ENCODE peak calls at places on chromosomes 4 and X, in ten cellular contexts. J is nephron progenitor cell, U is K562, P is BE2C, M is RWPE1, H is colonic mucosa, E is hepatocyte, Z is ovary, B is transverse colon, A is Calu3. D is an unnamed sample.

GRCh38 chrX:25007059-25008053 is 8.4 kb downstream of the ARX start:
- DNase-seq in J (peak; percentile 62), U (no peak), P (no peak), M (no peak), H (no peak), E (no peak), Z (peak; percentile 29), B (no peak), A (no peak), D (no peak)

GRCh38 chr4:73205482-73205881 is 53.1 kb downstream of the ANKRD17 start:
- DNase-seq in J (no peak), U (no peak), P (no peak), M (no peak), H (no peak), E (no peak), Z (no peak), B (no peak), A (no peak), D (no peak)

GRCh38 chr4:143076723-143077122 is 108.0 kb upstream of the USP38 start:
- DNase-seq in J (no peak), U (no peak), P (no peak), M (no peak), H (peak; percentile 54), E (peak; percentile 56), Z (no peak), B (peak; percentile 19), A (no peak), D (no peak)

GRCh38 chr4:16939178-16939577 is 40.7 kb upstream of the LDB2 start:
- DNase-seq in J (no peak), U (no peak), P (no peak), M (no peak), H (no peak), E (no peak), Z (no peak), B (no peak), A (no peak), D (no peak)

GRCh38 chr4:147547314-147548056 is 66.6 kb downstream of the EDNRA start:
- DNase-seq in J (no peak), U (no peak), P (no peak), M (no peak), H (no peak), E (no peak), Z (no peak), B (no peak), A (no peak), D (peak; percentile 32)

GRCh38 chr4:81164623-81165416 is 50.2 kb downstream of the PRKG2 start:
- DNase-seq in J (no peak), U (no peak), P (no peak), M (peak; percentile 54), H (peak; percentile 40), E (peak; percentile 42), Z (no peak), B (peak; percentile 43), A (peak; percentile 35), D (peak; percentile 2)

GRCh38 chr4:164011791-164012190 is 517.3 kb downstream of the TMA16 start:
- DNase-seq in J (no peak), U (no peak), P (no peak), M (no peak), H (no peak), E (no peak), Z (no peak), B (no peak), A (no peak), D (no peak)

GRCh38 chr4:185143596-185143969 is 517 bp downstream of the SLC25A4 start:
- DNase-seq in J (no peak), U (no peak), P (peak; percentile 52), M (peak; percentile 22), H (peak; percentile 49), E (peak; percentile 50), Z (no peak), B (peak; percentile 58), A (peak; percentile 20), D (peak; percentile 16)

GRCh38 chrX:21926116-21926515 is 14.4 kb upstream of the SMS start:
- DNase-seq in J (no peak), U (no peak), P (no peak), M (no peak), H (no peak), E (no peak), Z (no peak), B (no peak), A (no peak), D (no peak)

GRCh38 chr4:157143365-157143764 is 67.4 kb downstream of the GLRB start:
- DNase-seq in J (no peak), U (no peak), P (no peak), M (no peak), H (no peak), E (no peak), Z (no peak), B (no peak), A (no peak), D (no peak)

DNA sequence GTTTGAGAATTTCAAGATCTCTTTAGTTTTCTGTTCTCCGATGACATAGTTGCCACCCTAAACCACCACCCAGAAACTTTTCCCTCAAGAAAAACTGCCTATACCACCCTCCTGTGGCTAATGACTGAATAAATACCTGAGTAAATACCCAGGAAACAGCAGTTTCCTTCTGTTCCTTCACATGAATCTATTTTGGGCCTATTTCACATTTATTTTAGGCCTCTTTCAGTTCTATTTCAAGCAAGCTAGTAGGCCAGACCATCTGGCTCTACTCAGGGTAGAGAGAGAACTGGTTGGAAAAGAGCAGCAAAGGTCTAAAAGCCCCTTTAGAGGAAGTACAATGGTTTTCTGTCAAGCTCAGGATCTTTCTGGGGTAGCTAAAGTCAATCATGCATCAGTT is 23.4 kb downstream of the ARHGEF9 start:
- DNase-seq in J (no peak), U (no peak), P (no peak), M (no peak), H (no peak), E (no peak), Z (no peak), B (no peak), A (no peak), D (no peak)
- TF ChIP-seq CTCF in J (no peak), U (no peak), P (no peak), M (no peak), H (no peak), E (peak; percentile 17), Z (no peak), B (no peak), A (no peak), D (no peak)

GRCh38 chr4:140152015-140152703 is 1.8 kb downstream of the MAML3 start:
- DNase-seq in J (peak; percentile 50), U (peak; percentile 60), P (peak; percentile 83), M (peak; percentile 67), H (peak; percentile 86), E (peak; percentile 91), Z (peak; percentile 84), B (peak; percentile 83), A (peak; percentile 81), D (no peak)
- TF ChIP-seq CTCF in J (no peak), U (no peak), P (peak; percentile 43), M (no peak), H (no peak), E (peak; percentile 29), Z (no peak), B (peak; percentile 29), A (no peak), D (peak; percentile 52)

GRCh38 chr4:4675636-4676035 is 133.8 kb upstream of the STX18 start:
- DNase-seq in J (no peak), U (no peak), P (no peak), M (no peak), H (no peak), E (no peak), Z (no peak), B (no peak), A (no peak), D (no peak)

GRCh38 chr4:4680758-4681157 is 138.9 kb upstream of the STX18 start:
- DNase-seq in J (no peak), U (no peak), P (no peak), M (no peak), H (no peak), E (no peak), Z (no peak), B (no peak), A (no peak), D (no peak)

GRCh38 chr4:4675051-4675581 is 133.3 kb upstream of the STX18 start:
- DNase-seq in J (no peak), U (no peak), P (no peak), M (no peak), H (no peak), E (no peak), Z (no peak), B (no peak), A (no peak), D (no peak)

GRCh38 chr4:4680243-4680642 is 138.4 kb upstream of the STX18 start:
- DNase-seq in J (no peak), U (no peak), P (no peak), M (no peak), H (no peak), E (no peak), Z (no peak), B (no peak), A (no peak), D (no peak)

GRCh38 chr4:4677825-4678522 is 136.1 kb upstream of the STX18 start:
- DNase-seq in J (peak; percentile 54), U (peak; percentile 40), P (peak; percentile 42), M (no peak), H (no peak), E (peak; percentile 69), Z (no peak), B (no peak), A (no peak), D (peak; percentile 35)
- TF ChIP-seq CTCF in J (peak; percentile 94), U (peak; percentile 65), P (peak; percentile 90), M (no peak), H (peak; percentile 14), E (peak; percentile 69), Z (no peak), B (no peak), A (no peak), D (peak; percentile 87)

DNA sequence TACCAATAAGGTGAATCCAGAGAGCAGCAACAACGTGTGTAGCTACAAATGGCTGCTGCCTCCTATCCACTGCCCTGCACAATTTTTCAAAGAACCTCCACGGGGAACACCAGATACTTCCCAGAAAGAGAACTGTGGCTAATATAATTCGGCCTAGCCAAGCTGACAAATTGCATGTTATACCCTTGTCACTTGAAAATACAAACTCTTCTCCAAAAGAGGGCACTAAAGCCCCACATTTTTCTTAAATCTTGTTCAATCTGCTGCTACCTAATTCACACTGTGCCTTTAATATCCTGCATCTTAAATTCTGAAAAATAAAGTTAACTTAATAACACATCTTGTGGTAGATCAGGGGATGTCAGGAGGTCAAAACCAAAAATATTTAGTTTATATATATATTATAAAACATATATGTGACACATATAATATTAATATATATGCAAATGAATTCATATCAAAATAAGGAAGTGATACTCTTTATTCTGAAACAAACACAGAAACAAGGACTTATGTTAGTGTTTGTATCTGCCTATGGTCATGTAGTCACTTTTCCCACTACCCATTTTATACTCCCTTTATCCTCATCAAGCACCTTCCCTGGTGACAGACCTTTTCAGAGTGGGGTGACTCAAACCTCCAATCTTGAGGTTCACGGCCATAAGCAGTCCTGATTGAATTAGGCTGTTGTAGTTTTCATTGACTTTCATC is 24.1 kb downstream of the CT45A1 start:
- DNase-seq in J (no peak), U (peak; percentile 34), P (no peak), M (no peak), H (no peak), E (no peak), Z (no peak), B (no peak), A (no peak), D (no peak)
- TF ChIP-seq CTCF in J (no peak), U (peak; percentile 33), P (no peak), M (no peak), H (no peak), E (no peak), Z (no peak), B (no peak), A (no peak), D (peak; percentile 30)

GRCh38 chr4:34323549-34324325 is 1920.6 kb downstream of the ARAP2 start:
- DNase-seq in J (no peak), U (no peak), P (peak; percentile 33), M (no peak), H (no peak), E (no peak), Z (no peak), B (no peak), A (no peak), D (no peak)
- TF ChIP-seq CTCF in J (no peak), U (no peak), P (peak; percentile 51), M (no peak), H (no peak), E (no peak), Z (no peak), B (no peak), A (no peak), D (peak; percentile 40)